ENCODE peak calls at places on chromosomes 12 and 14, in ten cellular contexts. P is Peyer's patch; E is GM23338; Y is CD8-positive, alpha-beta T cell; X is CD8-positive, alpha-beta memory T cell; F is lower lobe of right lung; Z is GM23248; K is psoas muscle; V is sigmoid colon; J is BE2C. O is an unnamed sample.
A peak's percentile ranks its signal among the peaks of the same experiment; 100 is the strongest.

GRCh38 chr12:116466536-116466935 is 92.6 kb upstream of the MAP1LC3B2 start:
- DNase-seq in E (no peak), Y (no peak), Z (no peak), X (no peak), J (no peak), K (no peak), P (no peak), V (no peak), F (no peak), O (no peak)

GRCh38 chr14:56211124-56211523 is 92.9 kb downstream of the PELI2 start:
- DNase-seq in F (no peak), X (no peak), Y (no peak), J (no peak), V (no peak), E (no peak), P (no peak), K (no peak), Z (no peak), O (no peak)

GRCh38 chr14:101112351-101113107 is 209.0 kb upstream of the RTL1 start:
- DNase-seq in F (no peak), J (no peak), Z (no peak), X (no peak), V (peak; percentile 55), K (peak; percentile 34), Y (peak; percentile 42), P (no peak), E (no peak), O (no peak)

GRCh38 chr14:29236401-29236800 is 469.8 kb downstream of the FOXG1 start:
- DNase-seq in Y (no peak), V (no peak), P (no peak), J (no peak), X (no peak), Z (peak; percentile 27), F (no peak), E (no peak), K (no peak), O (no peak)

GRCh38 chr12:22333751-22334695 is 484 bp downstream of the ST8SIA1 start:
- DNase-seq in P (no peak), F (peak; percentile 49), J (peak; percentile 27), X (peak; percentile 5), E (peak; percentile 66), V (peak; percentile 73), K (peak; percentile 52), Z (no peak), Y (no peak), O (peak; percentile 47)

GRCh38 chr12:126708492-126708896 is 1558.5 kb upstream of the TMEM132C start:
- DNase-seq in X (no peak), E (no peak), V (no peak), P (no peak), K (no peak), J (no peak), F (no peak), Z (peak; percentile 20), Y (no peak), O (no peak)

GRCh38 chr14:23542261-23542660 is 9.3 kb downstream of the ZFHX2 start:
- DNase-seq in P (no peak), F (no peak), E (no peak), K (no peak), V (no peak), Z (no peak), Y (no peak), J (no peak), X (no peak), O (no peak)

GRCh38 chr12:81077329-81077685 is 572 bp upstream of the ACSS3 start:
- DNase-seq in X (no peak), F (no peak), E (peak; percentile 91), Z (no peak), V (no peak), Y (no peak), K (peak; percentile 53), P (no peak), J (no peak), O (peak; percentile 83)

GRCh38 chr12:122090759-122091535 is 12.4 kb downstream of the MLXIP start:
- DNase-seq in P (no peak), Z (peak; percentile 97), F (no peak), E (no peak), X (no peak), Y (no peak), J (no peak), V (peak; percentile 92), K (no peak), O (no peak)

GRCh38 chr12:47896633-47897032 is 8.2 kb downstream of the VDR start:
- DNase-seq in F (no peak), Y (no peak), V (peak; percentile 20), X (no peak), Z (no peak), E (peak; percentile 16), P (no peak), K (no peak), J (no peak), O (peak; percentile 46)

GRCh38 chr14:75342762-75343599 is 64.4 kb downstream of the FOS start:
- DNase-seq in V (no peak), J (no peak), Y (no peak), X (no peak), K (no peak), E (no peak), F (no peak), P (no peak), Z (no peak), O (no peak)

GRCh38 chr14:106378191-106378590 is 851.8 kb downstream of the TMEM121 start:
- DNase-seq in F (no peak), K (no peak), X (no peak), V (no peak), P (no peak), Z (no peak), Y (no peak), J (no peak), E (no peak), O (no peak)

GRCh38 chr14:59123975-59124374 is 64.5 kb upstream of the DAAM1 start:
- DNase-seq in J (no peak), Z (peak; percentile 68), E (peak; percentile 12), F (no peak), Y (no peak), X (no peak), P (no peak), V (no peak), K (no peak), O (no peak)

GRCh38 chr12:42854208-42854607 is 264.7 kb upstream of the PRICKLE1 start:
- DNase-seq in F (no peak), E (no peak), Y (no peak), K (peak; percentile 25), J (no peak), Z (no peak), X (no peak), V (no peak), P (no peak), O (no peak)

GRCh38 chr12:109779382-109779781 is 53.8 kb downstream of the TRPV4 start:
- DNase-seq in K (peak; percentile 1), P (no peak), Y (no peak), E (no peak), Z (no peak), F (peak; percentile 18), V (no peak), J (peak; percentile 64), X (no peak), O (peak; percentile 43)

GRCh38 chr14:93999573-93999972 is 2.5 kb downstream of the CCDC197 start:
- DNase-seq in F (no peak), K (peak; percentile 17), J (no peak), P (no peak), X (no peak), Y (no peak), Z (no peak), V (no peak), E (peak; percentile 11), O (no peak)

GRCh38 chr12:112496493-112496892 is 77.7 kb downstream of the PTPN11 start:
- DNase-seq in K (no peak), P (no peak), Y (no peak), V (no peak), X (no peak), Z (no peak), J (no peak), F (no peak), E (no peak), O (no peak)

GRCh38 chr12:77033658-77034164 is 31.7 kb downstream of the E2F7 start:
- DNase-seq in V (no peak), J (no peak), F (no peak), X (no peak), Y (no peak), Z (no peak), E (no peak), K (no peak), P (no peak), O (no peak)
- H3K27me3 ChIP-seq in V (no peaks in the 10 kb centered on the region), J (no peaks in the 10 kb centered on the region), F (no peaks in the 10 kb centered on the region), X (no peaks in the 10 kb centered on the region), Y (no peaks in the 10 kb centered on the region), Z (no peaks in the 10 kb centered on the region), E (no peaks in the 10 kb centered on the region), K (no peaks in the 10 kb centered on the region), P (no peaks in the 10 kb centered on the region), O (no peaks in the 10 kb centered on the region)

DNA sequence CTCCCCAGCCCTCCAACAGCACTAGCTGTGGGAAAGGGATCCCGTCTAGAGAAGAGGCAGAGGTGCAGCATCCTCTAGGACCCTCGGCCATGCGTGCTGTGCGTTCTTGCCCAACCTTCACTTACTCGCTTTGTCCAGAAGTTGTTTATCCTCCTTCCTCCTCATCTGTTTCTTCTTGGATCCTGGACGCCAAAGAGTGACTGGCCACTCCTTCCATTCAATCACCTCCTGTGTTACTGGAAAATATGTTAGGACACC is 140.5 kb downstream of the ZFP36L1 start:
- DNase-seq in V (no peak), X (no peak), E (no peak), F (no peak), J (no peak), Z (no peak), P (no peak), Y (no peak), K (no peak), O (no peak)
- H3K36me3 ChIP-seq in V (no peaks in the 10 kb centered on the region), X (no peaks in the 10 kb centered on the region), E (no peaks in the 10 kb centered on the region), F (no peaks in the 10 kb centered on the region), J (no peaks in the 10 kb centered on the region), Z (no peaks in the 10 kb centered on the region), P (no peaks in the 10 kb centered on the region), Y (no peaks in the 10 kb centered on the region), K (no peaks in the 10 kb centered on the region), O (no peaks in the 10 kb centered on the region)

DNA sequence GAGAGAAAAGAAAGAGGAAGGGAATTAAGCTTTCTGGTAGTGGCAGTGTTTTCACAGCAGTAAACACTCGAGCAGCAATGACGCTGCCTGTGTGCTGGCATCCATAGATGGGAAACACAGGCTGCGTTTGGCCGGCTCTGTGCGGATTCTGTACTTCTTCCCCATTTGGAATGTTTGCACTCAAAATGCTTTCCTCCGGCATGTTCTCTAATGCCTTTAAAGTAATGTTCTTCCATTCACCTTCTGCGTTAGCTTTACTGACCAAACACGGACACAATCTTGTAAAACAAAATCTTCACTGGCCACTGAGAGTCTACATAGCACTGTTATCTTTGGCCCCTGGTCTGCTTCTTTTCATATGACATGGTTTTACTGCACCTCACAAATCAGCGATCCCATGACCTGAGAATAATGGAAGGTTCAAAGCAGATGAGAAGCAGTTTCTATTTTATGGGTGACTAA is 31.4 kb downstream of the DCP1B start:
- DNase-seq in P (no peak), E (no peak), X (no peak), J (no peak), K (no peak), Y (no peak), Z (peak; percentile 73), F (no peak), V (peak; percentile 95), O (no peak)
- H3K4me3 ChIP-seq in P (no peak overlapping the region), E (no peak overlapping the region), X (no peak overlapping the region), J (no peak overlapping the region), K (no peak overlapping the region), Y (no peak overlapping the region), Z (peak overlapping the region; percentile 50), F (no peak overlapping the region), V (peak overlapping the region; percentile 19), O (no peak overlapping the region)

DNA sequence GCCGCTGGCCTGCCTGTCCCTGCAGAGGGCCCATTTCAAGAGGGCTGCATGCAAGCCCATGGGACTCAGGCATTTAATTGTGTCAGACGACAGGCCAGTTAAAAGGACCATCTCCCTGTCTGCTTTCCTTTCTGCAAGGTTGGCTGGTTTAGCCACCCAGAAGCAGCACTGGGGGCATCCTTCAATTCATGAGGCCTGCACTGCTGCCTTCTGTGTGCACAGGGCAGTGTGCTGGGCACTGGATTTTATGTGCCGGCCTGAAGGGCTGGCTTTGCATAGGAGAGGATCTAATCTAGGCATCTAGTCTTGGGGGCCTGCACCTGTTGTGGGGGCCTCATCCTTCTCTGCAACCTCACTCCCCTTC is 114.1 kb upstream of the FKBP4 start:
- DNase-seq in K (no peak), J (no peak), V (no peak), P (no peak), X (no peak), Z (no peak), F (no peak), E (no peak), Y (no peak), O (no peak)
- H3K27me3 ChIP-seq in K (no peaks in the 10 kb centered on the region), J (peaks cover 10% of the 10 kb centered on the region), V (no peaks in the 10 kb centered on the region), P (no peaks in the 10 kb centered on the region), X (no peaks in the 10 kb centered on the region), Z (no peaks in the 10 kb centered on the region), F (no peaks in the 10 kb centered on the region), E (no peaks in the 10 kb centered on the region), Y (no peaks in the 10 kb centered on the region), O (no peaks in the 10 kb centered on the region)

O was measured in H7.